ENCODE peak calls at places on chromosomes 12 and 14, in five cellular contexts. B is stomach, W is lower lobe of right lung, J is PC-3, Z is cortex of kidney. X is an unnamed sample.

GRCh38 chr12:39682689-39683477 is 63.3 kb upstream of the ABCD2 start:
- DNase-seq in B (no peak), W (no peak), J (no peak), Z (no peak), X (no peak)

GRCh38 chr12:31626270-31626669 is 33.2 kb upstream of the ETFBKMT start:
- DNase-seq in B (peak), W (no peak), J (no peak), Z (no peak), X (no peak)

GRCh38 chr12:1559729-1560128 is 34.7 kb downstream of the FBXL14 start:
- DNase-seq in B (no peak), W (no peak), J (no peak), Z (no peak), X (no peak)

GRCh38 chr14:68680541-68681051 is 112.3 kb downstream of the ZFP36L1 start:
- DNase-seq in B (no peak), W (no peak), J (no peak), Z (no peak), X (no peak)

GRCh38 chr14:99127651-99128167 is 144.3 kb downstream of the BCL11B start:
- DNase-seq in B (peak), W (no peak), J (peak), Z (no peak), X (peak)

GRCh38 chr12:62191747-62192485 is 68.3 kb upstream of the USP15 start:
- DNase-seq in B (no peak), W (peak), J (no peak), Z (no peak), X (no peak)

GRCh38 chr14:65840118-65840751 is 427.7 kb downstream of the FUT8 start:
- DNase-seq in B (no peak), W (no peak), J (no peak), Z (no peak), X (no peak)

GRCh38 chr12:131692431-131692830 is 18.5 kb upstream of the SFSWAP start:
- DNase-seq in B (peak), W (no peak), J (no peak), Z (no peak), X (no peak)

GRCh38 chr14:77003960-77004710 is 24.4 kb downstream of the IRF2BPL start:
- DNase-seq in B (peak), W (no peak), J (peak), Z (no peak), X (no peak)

GRCh38 chr12:1351926-1352325 is 242.5 kb downstream of the FBXL14 start:
- DNase-seq in B (no peak), W (no peak), J (no peak), Z (no peak), X (no peak)

GRCh38 chr12:26524862-26525465 is 308.0 kb downstream of the ITPR2 start:
- DNase-seq in B (no peak), W (no peak), J (peak), Z (no peak), X (no peak)

GRCh38 chr14:65286443-65286842 is 126.1 kb upstream of the FUT8 start:
- DNase-seq in B (peak), W (no peak), J (peak), Z (no peak), X (no peak)

GRCh38 chr12:62865090-62865489 is 69.9 kb downstream of the PPM1H start:
- DNase-seq in B (no peak), W (no peak), J (no peak), Z (no peak), X (no peak)

GRCh38 chr14:93888995-93889394 is 38.1 kb upstream of the FAM181A start:
- DNase-seq in B (no peak), W (no peak), J (no peak), Z (no peak), X (no peak)

GRCh38 chr14:103443106-103443505 is 57.9 kb downstream of the MARK3 start:
- DNase-seq in B (no peak), W (no peak), J (no peak), Z (no peak), X (no peak)

GRCh38 chr12:109764123-109764522 is 50.5 kb downstream of the FAM222A start:
- DNase-seq in B (peak), W (peak), J (no peak), Z (no peak), X (no peak)

GRCh38 chr12:3727877-3728632 is 24.9 kb downstream of the CRACR2A start:
- DNase-seq in B (no peak), W (no peak), J (no peak), Z (no peak), X (no peak)

GRCh38 chr14:33676135-33676566 is 274.7 kb downstream of the EGLN3 start:
- DNase-seq in B (no peak), W (peak), J (peak), Z (no peak), X (no peak)

GRCh38 chr12:107404981-107405380 is 280.6 kb upstream of the PWP1 start:
- DNase-seq in B (no peak), W (no peak), J (peak), Z (no peak), X (no peak)

GRCh38 chr12:132604108-132605054 is 6.0 kb downstream of the LRCOL1 start:
- DNase-seq in B (no peak), W (peak), J (no peak), Z (no peak), X (no peak)

GRCh38 chr14:100305446-100306255 is 593 bp downstream of the SLC25A29 start:
- DNase-seq in B (peak), W (peak), J (peak), Z (no peak), X (no peak)

GRCh38 chr12:117134059-117134458 is 34.8 kb upstream of the TESC start:
- DNase-seq in B (no peak), W (no peak), J (no peak), Z (no peak), X (no peak)

GRCh38 chr12:53585726-53586125 is 40.5 kb downstream of the ATF7 start:
- DNase-seq in B (no peak), W (no peak), J (no peak), Z (no peak), X (no peak)